ENCODE peak calls at places on chromosomes 13 and 19, in four cellular contexts. X is IMR-90, G is K562, O is SK-N-SH. Q is an unnamed sample.

GRCh38 chr13:102903659-102904407 is 58.0 kb downstream of the ERCC5 start:
- DNase-seq in X (peak), G (peak), O (peak), Q (no peak)

GRCh38 chr13:98083507-98083906 is 59.4 kb upstream of the FARP1 start:
- DNase-seq in X (peak), G (no peak), O (no peak), Q (no peak)

GRCh38 chr13:101529419-101529818 is 76.9 kb downstream of the ITGBL1 start:
- DNase-seq in X (peak), G (no peak), O (no peak), Q (no peak)

GRCh38 chr19:48991823-48992570 is 1.1 kb downstream of the GYS1 start:
- DNase-seq in X (peak), G (peak), O (peak), Q (no peak)

GRCh38 chr13:22726721-22727120 is 454.1 kb upstream of the SGCG start:
- DNase-seq in X (no peak), G (no peak), O (no peak), Q (no peak)

GRCh38 chr13:99998261-99998660 is 16.7 kb downstream of the ZIC2 start:
- DNase-seq in X (no peak), G (no peak), O (no peak), Q (no peak)

GRCh38 chr13:23999411-23999810 is 102.1 kb upstream of the C1QTNF9B start:
- DNase-seq in X (no peak), G (no peak), O (no peak), Q (no peak)

GRCh38 chr19:21610787-21611186 is 105.4 kb downstream of the ZNF429 start:
- DNase-seq in X (no peak), G (no peak), O (no peak), Q (no peak)

GRCh38 chr13:94263038-94263437 is 216.4 kb downstream of the DCT start:
- DNase-seq in X (no peak), G (no peak), O (no peak), Q (peak)

GRCh38 chr13:99399623-99399974 is 92.4 kb upstream of the GPR183 start:
- DNase-seq in X (no peak), G (no peak), O (no peak), Q (no peak)

GRCh38 chr13:46165485-46166220 is 16.3 kb downstream of the LCP1 start:
- DNase-seq in X (no peak), G (no peak), O (no peak), Q (no peak)

GRCh38 chr19:3479819-3480215 is 508 bp downstream of the SMIM24 start:
- DNase-seq in X (no peak), G (peak), O (peak), Q (no peak)

GRCh38 chr13:94480672-94481145 is 1.2 kb upstream of the DCT start:
- DNase-seq in X (peak), G (no peak), O (no peak), Q (no peak)

GRCh38 chr19:46834121-46834520 is 16.5 kb downstream of the AP2S1 start:
- DNase-seq in X (no peak), G (no peak), O (peak), Q (no peak)

GRCh38 chr13:93861818-93862217 is 617.7 kb downstream of the DCT start:
- DNase-seq in X (peak), G (no peak), O (no peak), Q (no peak)

GRCh38 chr19:6022570-6023049 is 44.7 kb upstream of the RANBP3 start:
- DNase-seq in X (no peak), G (no peak), O (no peak), Q (no peak)

GRCh38 chr13:61110804-61111203 is 304.8 kb downstream of the PCDH20 start:
- DNase-seq in X (no peak), G (no peak), O (peak), Q (no peak)

GRCh38 chr13:53197424-53197823 is 168.8 kb downstream of the OLFM4 start:
- DNase-seq in X (no peak), G (no peak), O (peak), Q (no peak)

GRCh38 chr19:23075031-23075733 is 41.6 kb upstream of the ZNF730 start:
- DNase-seq in X (peak), G (peak), O (peak), Q (no peak)

GRCh38 chr19:23983406-23983805 is 68.7 kb downstream of the ZNF726 start:
- DNase-seq in X (no peak), G (no peak), O (no peak), Q (no peak)

GRCh38 chr19:53868091-53868891 is 608 bp downstream of the MYADM start:
- DNase-seq in X (peak), G (peak), O (peak), Q (peak)

GRCh38 chr13:43629691-43630480 is 156.9 kb downstream of the ENOX1 start:
- DNase-seq in X (peak), G (no peak), O (no peak), Q (no peak)

GRCh38 chr13:50065712-50066111 is 50.5 kb downstream of the KCNRG start:
- DNase-seq in X (no peak), G (no peak), O (no peak), Q (no peak)

GRCh38 chr19:41456342-41456918 is 13.5 kb downstream of the ERICH4 start:
- DNase-seq in X (peak), G (no peak), O (no peak), Q (no peak)

DNA sequence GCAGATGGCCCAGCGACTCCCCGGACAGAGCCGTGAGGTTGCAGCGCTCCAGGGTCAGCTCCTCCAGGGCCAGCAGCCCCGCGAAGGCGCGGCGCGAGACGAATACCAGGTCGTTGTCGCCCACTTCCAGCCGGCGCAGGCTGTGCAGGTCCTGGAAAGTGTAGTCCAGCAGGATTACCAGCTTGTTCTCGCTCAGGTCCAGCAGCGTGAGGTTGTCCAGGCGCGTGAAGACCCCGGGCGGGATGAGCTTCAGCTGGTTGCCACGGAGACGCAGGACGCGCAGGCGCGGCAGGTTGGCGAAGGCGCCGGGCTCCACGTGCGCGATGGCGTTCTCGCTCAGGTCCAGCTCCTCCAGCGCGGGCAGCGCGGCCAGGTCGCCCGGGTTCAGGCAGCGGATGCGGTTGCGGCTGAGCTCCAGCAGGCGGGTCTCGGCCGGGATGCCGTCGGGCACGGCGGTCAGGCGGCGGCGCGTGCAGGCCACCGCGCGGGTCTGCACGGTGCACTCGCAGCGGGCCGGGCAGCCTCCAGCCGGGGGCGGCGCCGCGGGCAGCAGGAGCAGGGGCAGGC is 9.3 kb upstream of the PEAK3 start:
- DNase-seq in X (no peak), G (no peak), O (peak), Q (no peak)
- H3K4me3 ChIP-seq in X (no peak), G (no peak), O (no peak), Q (no peak)

GRCh38 chr13:112510002-112510780 is 77.8 kb downstream of the TUBGCP3 start:
- DNase-seq in X (peak), G (peak), O (peak), Q (peak)
- TF ChIP-seq RFX5 in X (no peak), G (no peak), O (no peak), Q (no peak)

GRCh38 chr13:89402211-89402610 is 1731.0 kb downstream of the SLITRK5 start:
- DNase-seq in X (no peak), G (no peak), O (no peak), Q (no peak)

DNA sequence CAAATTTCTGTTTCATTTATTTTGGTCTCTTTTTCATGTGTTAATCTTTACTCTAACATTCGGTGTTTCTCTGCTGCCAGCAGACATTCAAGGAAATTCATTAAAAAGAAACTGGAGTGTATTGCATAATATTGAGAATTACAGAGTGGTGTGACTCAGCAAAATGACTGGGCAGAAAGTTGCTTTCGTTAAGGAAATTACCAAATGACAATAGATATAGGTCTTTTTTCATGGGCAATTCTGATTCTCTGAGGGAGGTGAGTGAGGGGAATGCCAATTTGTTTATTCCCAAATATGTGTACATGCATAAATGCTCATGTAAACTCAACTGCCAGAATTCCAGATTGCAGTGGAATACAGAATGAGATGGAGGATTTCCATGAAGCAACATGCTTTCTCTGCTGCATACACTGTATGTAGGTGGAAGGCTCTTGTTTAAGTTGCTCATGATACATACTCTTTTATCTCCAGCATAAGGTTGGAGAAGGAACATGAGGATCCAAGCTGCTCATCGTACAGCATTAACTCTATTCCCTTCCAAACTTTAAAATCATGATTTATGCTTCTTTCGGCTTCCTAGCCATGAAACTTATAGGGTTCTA is 1730.1 kb downstream of the SLITRK5 start:
- DNase-seq in X (peak), G (no peak), O (no peak), Q (no peak)
- H3K4me3 ChIP-seq in X (no peak), G (no peak), O (no peak), Q (no peak)

DNA sequence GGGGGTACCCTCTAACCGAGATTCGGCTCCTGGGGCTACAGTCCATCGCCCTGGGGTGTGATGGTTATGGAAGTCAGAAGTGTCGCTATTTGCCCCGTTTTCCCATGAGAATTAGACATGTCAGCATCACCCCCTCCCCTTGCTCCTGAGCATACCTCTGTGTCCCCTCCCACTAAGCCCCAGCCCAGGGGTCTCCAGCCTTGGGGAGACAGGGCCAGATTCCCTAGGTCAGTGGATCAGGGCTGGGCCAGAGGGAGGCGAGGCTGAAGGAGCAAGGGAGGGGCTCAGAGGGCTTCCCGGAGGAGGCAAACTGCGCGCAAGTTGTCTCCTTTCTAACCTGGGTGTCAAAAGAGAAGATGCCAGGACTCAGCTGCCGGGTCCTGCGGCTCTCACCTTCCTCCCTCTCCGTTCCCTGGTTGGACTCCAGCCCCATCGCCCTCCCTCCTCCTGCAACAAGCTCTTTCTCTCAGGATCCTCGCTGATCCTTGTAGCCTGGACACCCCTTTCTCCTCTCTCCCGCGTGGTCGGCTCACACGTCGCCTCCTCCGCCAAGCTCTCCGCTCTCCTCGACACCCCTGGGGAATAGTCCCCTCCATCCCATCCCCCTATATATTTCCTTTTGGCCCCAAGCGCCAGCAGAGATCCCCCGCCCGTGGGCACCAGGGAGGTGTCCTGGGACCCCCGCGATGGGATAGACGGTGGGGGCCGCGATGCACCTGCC is 459 bp upstream of the TMEM59L start:
- DNase-seq in X (no peak), G (no peak), O (no peak), Q (no peak)
- TF ChIP-seq RFX5 in X (no peak), G (no peak), O (no peak), Q (no peak)

GRCh38 chr19:18438331-18439024 is 545 bp upstream of the ISYNA1 start:
- DNase-seq in X (no peak), G (peak), O (no peak), Q (peak)
- H3K4me3 ChIP-seq in X (no peak), G (peak), O (no peak), Q (peak)

GRCh38 chr19:4957981-4958380 is 10.9 kb upstream of the KDM4B start:
- DNase-seq in X (no peak), G (no peak), O (no peak), Q (no peak)
- TF ChIP-seq RFX5 in X (no peak), G (no peak), O (no peak), Q (no peak)

DNA sequence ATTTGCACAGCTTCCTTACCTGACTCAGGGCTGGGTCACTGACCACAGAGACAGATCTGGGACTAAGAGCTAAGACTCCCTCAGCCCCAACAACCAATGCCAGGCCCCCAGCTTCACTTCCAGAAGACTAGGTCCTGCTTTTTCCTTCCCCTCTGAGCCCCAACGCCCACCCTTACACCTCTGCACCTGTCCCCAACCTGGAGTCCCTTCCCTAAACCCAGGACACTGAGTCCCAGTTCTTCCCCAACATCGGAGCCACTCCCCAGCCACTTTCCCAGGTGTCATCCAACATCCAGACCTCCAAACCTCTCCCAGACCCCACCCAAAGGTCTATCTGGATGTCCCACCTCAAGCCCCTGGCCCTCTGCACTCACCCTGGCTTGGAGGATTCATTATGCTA is 2.9 kb downstream of the FCER2 start:
- DNase-seq in X (no peak), G (no peak), O (no peak), Q (no peak)
- H3K4me3 ChIP-seq in X (no peak), G (no peak), O (no peak), Q (no peak)

DNA sequence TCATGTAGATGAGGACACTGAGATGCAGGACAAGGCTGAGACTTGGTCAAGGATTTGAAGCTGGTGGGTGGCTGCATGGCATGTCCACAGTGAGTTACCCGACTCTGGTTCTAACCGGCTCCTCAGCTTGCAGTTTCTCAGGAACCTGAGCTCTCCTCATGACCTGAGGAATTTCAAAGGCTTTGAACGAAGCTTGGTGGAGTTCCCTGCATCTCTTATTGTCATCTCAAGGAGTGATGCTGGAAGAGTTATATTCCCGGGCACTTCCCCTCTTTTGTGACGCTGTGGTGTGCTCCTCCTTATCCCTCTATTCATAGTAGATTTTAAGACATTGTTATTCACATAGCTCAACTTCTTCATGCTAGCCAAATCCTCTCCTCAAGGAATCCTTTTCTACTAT is 500.1 kb upstream of the HTR2A start:
- DNase-seq in X (no peak), G (no peak), O (no peak), Q (no peak)
- TF ChIP-seq RFX5 in X (no peak), G (no peak), O (no peak), Q (no peak)

Q was measured in HepG2.